ENCODE peak calls at places on chromosome 22, in nine cellular contexts. Y is HuH-7.5, I is COR-L47, V is NCI-H1436, Z is posterior cingulate gyrus, S is amygdala, L is mammary epithelial cell, M is lower leg skin, Q is skeletal muscle cell. P is an unnamed sample.

GRCh38 chr22:39534591-39535301 is 2.2 kb upstream of the RPS19BP1 start:
- DNase-seq in S (peak; percentile 47), Y (peak; percentile 76), L (peak; percentile 45), V (peak; percentile 61), I (peak; percentile 75), Z (peak; percentile 91), M (peak; percentile 74), Q (no peak), P (no peak)

GRCh38 chr22:44698531-44699421 is 3.2 kb upstream of the PRR5 start:
- DNase-seq in Z (no peak), Y (no peak), V (no peak), L (no peak), Q (peak; percentile 56), I (no peak), M (peak; percentile 63), S (no peak), P (no peak)

GRCh38 chr22:19109198-19110063 is 12.8 kb downstream of the DGCR2 start:
- DNase-seq in S (no peak), L (peak; percentile 88), Z (no peak), Y (peak; percentile 46), I (no peak), M (peak; percentile 58), Q (peak; percentile 56), V (no peak), P (no peak)

GRCh38 chr22:42947211-42947990 is 67.5 kb downstream of the PACSIN2 start:
- DNase-seq in Z (no peak), S (no peak), L (peak; percentile 68), M (no peak), V (peak; percentile 54), I (peak; percentile 74), Y (no peak), Q (no peak), P (no peak)

GRCh38 chr22:24567668-24568067 is 11.9 kb downstream of the SNRPD3 start:
- DNase-seq in L (no peak), Z (no peak), S (no peak), I (no peak), M (no peak), Q (no peak), V (no peak), Y (no peak), P (no peak)

GRCh38 chr22:27624705-27625104 is 176.9 kb downstream of the MN1 start:
- DNase-seq in S (no peak), V (no peak), Z (no peak), Q (no peak), L (no peak), Y (no peak), I (no peak), M (no peak), P (no peak)

GRCh38 chr22:44204937-44205712 is 24.4 kb downstream of the PARVG start:
- DNase-seq in L (no peak), V (no peak), Z (no peak), S (no peak), Q (no peak), I (no peak), Y (no peak), M (no peak), P (no peak)

GRCh38 chr22:25021409-25021808 is 68.9 kb downstream of the KIAA1671 start:
- DNase-seq in Y (no peak), V (no peak), Q (no peak), I (no peak), L (no peak), M (no peak), S (no peak), Z (no peak), P (no peak)

GRCh38 chr22:45575607-45576272 is 73.1 kb downstream of the FBLN1 start:
- DNase-seq in L (no peak), M (no peak), I (no peak), V (no peak), Q (no peak), Y (no peak), Z (no peak), S (no peak), P (no peak)

GRCh38 chr22:49825436-49825835 is 2.2 kb downstream of the BRD1 start:
- DNase-seq in S (no peak), Z (no peak), Y (no peak), M (no peak), I (peak; percentile 23), L (peak; percentile 35), V (no peak), Q (no peak), P (no peak)

GRCh38 chr22:29689872-29690213 is 30.0 kb upstream of the CABP7 start:
- DNase-seq in Y (peak; percentile 86), Z (peak; percentile 84), V (peak; percentile 67), S (peak; percentile 42), M (no peak), Q (no peak), L (peak; percentile 23), I (peak; percentile 69), P (no peak)

GRCh38 chr22:26656896-26657851 is at the start of gene MIAT:
- DNase-seq in V (peak; percentile 68), M (no peak), L (no peak), Z (peak; percentile 78), I (peak; percentile 76), Q (no peak), Y (no peak), S (no peak), P (no peak)

GRCh38 chr22:37176464-37177061 is 11.5 kb downstream of the C1QTNF6 start:
- DNase-seq in I (no peak), L (no peak), Q (peak; percentile 67), Y (no peak), M (peak; percentile 69), V (no peak), Z (no peak), S (no peak), P (peak; percentile 75)

GRCh38 chr22:29205598-29206371 is at the start of gene EMID1:
- DNase-seq in L (no peak), I (peak; percentile 21), Z (no peak), S (no peak), Q (no peak), M (no peak), V (peak; percentile 25), Y (peak; percentile 84), P (no peak)

GRCh38 chr22:45538284-45538683 is 35.6 kb downstream of the FBLN1 start:
- DNase-seq in Q (no peak), Z (no peak), Y (no peak), I (no peak), L (no peak), M (no peak), S (no peak), V (peak; percentile 27), P (no peak)

GRCh38 chr22:44682556-44683168 is 19.3 kb upstream of the PRR5 start:
- DNase-seq in Q (no peak), V (peak; percentile 15), S (no peak), I (no peak), M (no peak), Y (no peak), L (no peak), Z (no peak), P (no peak)

GRCh38 chr22:44288951-44289350 is 23.8 kb downstream of the SHISAL1 start:
- DNase-seq in M (no peak), Q (no peak), Y (no peak), Z (no peak), L (no peak), S (no peak), I (no peak), V (no peak), P (no peak)

GRCh38 chr22:31680764-31681624 is 19.0 kb upstream of the PISD start:
- DNase-seq in L (peak; percentile 60), Q (no peak), M (no peak), I (no peak), S (no peak), Y (no peak), V (no peak), Z (no peak), P (no peak)

GRCh38 chr22:24441406-24442351 is 14.3 kb downstream of the ADORA2A start:
- DNase-seq in Y (peak; percentile 8), S (no peak), Q (no peak), L (no peak), I (no peak), V (no peak), M (no peak), Z (no peak), P (no peak)

GRCh38 chr22:46931414-46931813 is 169.0 kb downstream of the TBC1D22A start:
- DNase-seq in V (no peak), Z (no peak), L (peak; percentile 52), Y (no peak), M (no peak), I (no peak), Q (no peak), S (no peak), P (no peak)

GRCh38 chr22:38132136-38132535 is 21.7 kb upstream of the BAIAP2L2 start:
- DNase-seq in L (no peak), I (no peak), Y (no peak), V (no peak), Q (no peak), S (no peak), M (no peak), Z (no peak), P (no peak)

GRCh38 chr22:27022256-27022655 is 364.9 kb downstream of the MIAT start:
- DNase-seq in I (no peak), Q (no peak), S (no peak), M (no peak), L (no peak), Y (no peak), Z (no peak), V (no peak), P (no peak)

GRCh38 chr22:48316876-48317250 is 1510.8 kb downstream of the BRD1 start:
- DNase-seq in L (no peak), V (no peak), I (no peak), S (no peak), Q (no peak), Z (no peak), M (no peak), Y (no peak), P (no peak)

GRCh38 chr22:35921777-35922176 is 106.8 kb downstream of the RBFOX2 start:
- DNase-seq in Z (peak; percentile 20), Q (peak; percentile 67), I (peak; percentile 55), V (peak; percentile 53), M (peak; percentile 79), S (peak; percentile 16), Y (no peak), L (peak; percentile 87), P (peak; percentile 69)

GRCh38 chr22:43723816-43724215 is 88.3 kb downstream of the EFCAB6 start:
- DNase-seq in L (no peak), Q (no peak), I (no peak), Y (no peak), M (no peak), Z (no peak), S (no peak), V (no peak), P (no peak)

GRCh38 chr22:48477031-48477721 is 1350.5 kb downstream of the BRD1 start:
- DNase-seq in I (no peak), M (no peak), L (no peak), Z (no peak), V (no peak), S (peak; percentile 24), Q (no peak), Y (no peak), P (no peak)

GRCh38 chr22:19355413-19356157 is 64.1 kb upstream of the CLTCL1 start:
- DNase-seq in V (no peak), Q (no peak), I (no peak), S (no peak), Y (no peak), Z (no peak), M (no peak), L (no peak), P (no peak)

GRCh38 chr22:25126510-25126909 is 73.1 kb upstream of the CRYBB3 start:
- DNase-seq in Q (no peak), S (no peak), L (no peak), M (no peak), Z (no peak), I (no peak), Y (no peak), V (no peak), P (no peak)

GRCh38 chr22:29146771-29147170 is 58.9 kb upstream of the EMID1 start:
- DNase-seq in Q (no peak), Z (no peak), L (no peak), M (no peak), Y (no peak), V (no peak), S (no peak), I (no peak), P (no peak)

GRCh38 chr22:44622147-44622427 is 79.9 kb upstream of the PRR5 start:
- DNase-seq in S (no peak), M (no peak), V (peak; percentile 53), L (no peak), Y (no peak), Q (no peak), Z (peak; percentile 37), I (peak; percentile 73), P (no peak)

GRCh38 chr22:39088688-39089032 is 8.4 kb upstream of the APOBEC3H start:
- DNase-seq in Y (no peak), M (no peak), Z (no peak), S (no peak), Q (no peak), I (no peak), V (no peak), L (no peak), P (no peak)

P was measured in pulmonary artery endothelial cell.